ENCODE peak calls at places on chromosome 7, in four cellular contexts. T, S, A and G are unnamed samples.

GRCh38 chr7:102806613-102807012 is 57.8 kb downstream of the FAM185A start:
- DNase-seq in T (peak), A (no peak), S (no peak), G (no peak)

GRCh38 chr7:114081606-114082425 is 163.0 kb upstream of the PPP1R3A start:
- DNase-seq in T (peak), A (no peak), S (peak), G (no peak)

GRCh38 chr7:150857276-150858055 is 5.1 kb downstream of the AOC1 start:
- DNase-seq in S (no peak), T (no peak), A (no peak), G (no peak)

GRCh38 chr7:5216931-5217330 is 26.9 kb downstream of the WIPI2 start:
- DNase-seq in T (no peak), A (no peak), S (no peak), G (no peak)

GRCh38 chr7:80699030-80699638 is 60.7 kb downstream of the CD36 start:
- DNase-seq in A (peak), S (peak), T (peak), G (no peak)

GRCh38 chr7:106421181-106421762 is 136.5 kb upstream of the NAMPT start:
- DNase-seq in S (no peak), A (no peak), T (no peak), G (no peak)

GRCh38 chr7:95476072-95476845 is 9.5 kb upstream of the ASB4 start:
- DNase-seq in S (peak), T (no peak), A (no peak), G (no peak)

GRCh38 chr7:98641646-98642489 is 24.8 kb downstream of the NPTX2 start:
- DNase-seq in S (no peak), A (no peak), T (peak), G (peak)

GRCh38 chr7:88183051-88183450 is 36.8 kb downstream of the SRI start:
- DNase-seq in A (no peak), T (no peak), S (no peak), G (no peak)

GRCh38 chr7:1514993-1515392 is 10.8 kb upstream of the INTS1 start:
- DNase-seq in S (peak), A (no peak), T (no peak), G (no peak)

GRCh38 chr7:3218561-3219225 is 82.4 kb upstream of the SDK1 start:
- DNase-seq in A (no peak), S (no peak), T (peak), G (no peak)

DNA sequence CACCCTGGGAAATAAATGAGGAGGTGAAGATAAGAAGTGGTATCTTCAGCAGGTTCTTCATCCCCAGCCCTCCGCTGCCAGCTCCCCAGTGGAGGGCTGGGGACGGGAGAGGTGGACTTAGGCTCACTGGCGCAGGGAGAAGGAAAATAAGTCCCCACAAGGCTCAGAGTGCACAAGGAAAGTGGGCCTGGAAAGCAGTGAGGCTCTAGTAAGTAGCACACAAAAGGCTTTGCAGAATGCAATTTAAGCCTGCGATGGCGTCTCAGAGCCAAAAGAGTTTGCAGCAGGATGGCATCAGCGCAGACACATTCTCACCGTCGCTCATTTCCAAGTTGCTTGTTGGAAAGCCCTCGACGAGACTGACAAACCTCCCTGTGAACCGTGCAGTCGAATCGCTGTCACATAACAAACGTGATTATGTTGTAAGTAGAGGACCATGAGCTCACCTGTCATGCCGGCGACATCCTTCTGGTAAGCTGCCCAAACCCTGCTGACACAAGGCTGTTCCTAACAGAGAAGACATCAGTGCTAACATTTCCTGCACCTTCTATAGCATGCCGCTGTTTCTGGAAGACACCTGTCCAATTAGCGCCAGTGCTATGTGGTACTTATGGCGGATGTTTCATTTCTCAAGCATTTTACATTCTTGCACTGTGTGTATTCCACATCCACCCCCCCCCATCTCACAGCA is 98.3 kb upstream of the NPVF start:
- DNase-seq in A (no peak), S (no peak), T (no peak), G (no peak)
- TF ChIP-seq HMGXB4 in A (no peak), S (no peak), T (no peak), G (no peak)

GRCh38 chr7:30348083-30348560 is 63.7 kb downstream of the ZNRF2 start:
- DNase-seq in T (peak), S (peak), A (peak), G (no peak)
- TF ChIP-seq HMGXB4 in T (no peak), S (no peak), A (no peak), G (no peak)

GRCh38 chr7:27693794-27694193 is 31.1 kb upstream of the HIBADH start:
- DNase-seq in A (no peak), T (peak), S (no peak), G (no peak)
- TF ChIP-seq HMGXB4 in A (no peak), T (no peak), S (no peak), G (no peak)

GRCh38 chr7:16739863-16740622 is 13.5 kb upstream of the TSPAN13 start:
- DNase-seq in T (no peak), A (peak), S (peak), G (no peak)
- TF ChIP-seq HMGXB4 in T (no peak), A (no peak), S (no peak), G (no peak)

GRCh38 chr7:74017122-74017521 is 10.9 kb upstream of the ELN start:
- DNase-seq in T (no peak), S (no peak), A (no peak), G (no peak)

GRCh38 chr7:74015670-74016069 is 12.3 kb upstream of the ELN start:
- DNase-seq in T (no peak), S (peak), A (no peak), G (no peak)

GRCh38 chr7:74010407-74010806 is 17.6 kb upstream of the ELN start:
- DNase-seq in A (no peak), S (no peak), T (no peak), G (no peak)

GRCh38 chr7:74012842-74013249 is 15.1 kb upstream of the ELN start:
- DNase-seq in T (no peak), A (peak), S (no peak), G (no peak)

GRCh38 chr7:74013539-74014272 is 14.3 kb upstream of the ELN start:
- DNase-seq in S (no peak), A (no peak), T (no peak), G (no peak)
- TF ChIP-seq HMGXB4 in S (no peak), A (no peak), T (no peak), G (no peak)

DNA sequence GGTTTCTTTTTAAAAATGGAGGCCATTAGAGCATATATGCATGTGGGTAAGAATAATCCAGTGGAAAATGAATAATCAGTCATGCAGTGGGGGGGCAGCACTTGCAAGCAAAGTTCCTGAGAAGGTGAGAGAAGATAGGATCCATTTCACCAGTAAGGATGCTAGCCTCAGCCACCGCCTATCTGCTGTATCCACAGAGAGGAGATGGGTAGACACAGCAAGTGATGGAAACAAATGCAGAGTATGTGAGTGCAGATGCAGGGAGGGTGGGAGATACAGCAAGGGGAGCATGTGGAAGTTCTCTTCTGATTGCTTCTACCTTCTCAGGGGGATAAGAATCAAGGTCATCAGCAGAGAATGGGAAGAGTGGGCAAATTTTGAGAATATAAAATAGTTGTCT is 171.4 kb upstream of the PDE1C start:
- DNase-seq in S (no peak), A (no peak), T (no peak), G (no peak)
- TF ChIP-seq HMGXB4 in S (no peak), A (no peak), T (no peak), G (no peak)

DNA sequence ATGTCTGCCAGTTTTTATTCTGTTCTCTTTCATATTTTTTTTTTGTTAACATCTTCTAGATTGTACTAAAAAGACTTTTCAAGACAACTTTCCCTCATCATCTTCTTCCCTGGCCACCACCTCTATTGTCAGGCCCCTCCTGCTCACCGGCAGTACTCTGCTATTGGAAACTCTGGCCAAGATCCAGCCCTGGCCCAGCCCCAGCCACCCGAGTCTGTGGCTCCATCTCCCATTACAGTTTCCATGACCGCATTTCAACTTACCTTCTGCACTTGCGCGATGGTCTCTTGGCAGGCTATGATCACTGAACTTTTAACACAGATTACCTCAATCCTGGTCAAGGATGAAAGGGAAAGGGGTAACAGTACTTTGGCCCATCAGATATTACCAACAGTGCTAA is 137.7 kb upstream of the POM121L12 start:
- DNase-seq in A (no peak), S (no peak), T (no peak), G (no peak)
- TF ChIP-seq HMGXB4 in A (no peak), S (no peak), T (no peak), G (no peak)

GRCh38 chr7:6606866-6607583 is 8.4 kb upstream of the ZNF853 start:
- DNase-seq in T (no peak), S (no peak), A (no peak), G (no peak)
- TF ChIP-seq HMGXB4 in T (no peak), S (no peak), A (no peak), G (no peak)

GRCh38 chr7:28977881-28978280 is 19.8 kb upstream of the TRIL start:
- DNase-seq in A (no peak), S (no peak), T (no peak), G (no peak)

GRCh38 chr7:28973591-28973990 is 15.5 kb upstream of the TRIL start:
- DNase-seq in S (no peak), T (no peak), A (no peak), G (no peak)

GRCh38 chr7:28980504-28981281 is 22.6 kb upstream of the TRIL start:
- DNase-seq in T (no peak), A (no peak), S (no peak), G (no peak)

GRCh38 chr7:28979791-28980190 is 21.7 kb upstream of the TRIL start:
- DNase-seq in S (no peak), A (no peak), T (no peak), G (no peak)

GRCh38 chr7:28975987-28976386 is 17.9 kb upstream of the TRIL start:
- DNase-seq in S (no peak), T (no peak), A (no peak), G (no peak)
- TF ChIP-seq HMGXB4 in S (no peak), T (no peak), A (no peak), G (no peak)

GRCh38 chr7:127158659-127159058 is 94.1 kb downstream of the GRM8 start:
- DNase-seq in S (peak), A (peak), T (peak), G (no peak)
- TF ChIP-seq HMGXB4 in S (no peak), A (no peak), T (no peak), G (no peak)